ENCODE peak calls at places on chromosomes 7 and 10, in four cellular contexts. C, S, P and L are unnamed samples.
A peak's percentile ranks its signal among the peaks of the same experiment; 100 is the strongest.

GRCh38 chr7:81361769-81362168 is 408.1 kb downstream of the HGF start:
- DNase-seq in C (peak; percentile 46), S (no peak), P (no peak), L (no peak)

GRCh38 chr10:96565774-96566173 is 21.0 kb downstream of the TM9SF3 start:
- DNase-seq in C (peak; percentile 27), S (no peak), P (no peak), L (no peak)

GRCh38 chr10:131087464-131088215 is 223.9 kb downstream of the TCERG1L start:
- DNase-seq in C (no peak), S (no peak), P (no peak), L (no peak)

GRCh38 chr7:73703985-73704639 is 15.4 kb downstream of the STX1A start:
- DNase-seq in C (no peak), S (peak; percentile 84), P (no peak), L (peak; percentile 77)

GRCh38 chr7:131302876-131303707 is 24.6 kb upstream of the MKLN1 start:
- DNase-seq in C (no peak), S (peak; percentile 68), P (peak; percentile 58), L (peak; percentile 56)

GRCh38 chr10:109587366-109587765 is 335.9 kb downstream of the XPNPEP1 start:
- DNase-seq in C (no peak), S (no peak), P (no peak), L (no peak)

GRCh38 chr7:124462249-124462648 is 303.3 kb downstream of the GPR37 start:
- DNase-seq in C (peak; percentile 41), S (no peak), P (no peak), L (no peak)

GRCh38 chr10:110852255-110852896 is 19.4 kb upstream of the PDCD4 start:
- DNase-seq in C (no peak), S (no peak), P (peak; percentile 77), L (peak; percentile 29)

GRCh38 chr7:79245623-79246249 is 207.7 kb downstream of the MAGI2 start:
- DNase-seq in C (no peak), S (no peak), P (no peak), L (no peak)

GRCh38 chr10:31683682-31684081 is 244.9 kb downstream of the ARHGAP12 start:
- DNase-seq in C (no peak), S (peak; percentile 7), P (no peak), L (no peak)

GRCh38 chr10:19638173-19638872 is 177.9 kb upstream of the PLXDC2 start:
- DNase-seq in C (peak; percentile 86), S (peak; percentile 37), P (no peak), L (peak; percentile 54)

GRCh38 chr10:114822771-114823463 is 1.3 kb downstream of the FHIP2A start:
- DNase-seq in C (peak; percentile 51), S (peak; percentile 36), P (no peak), L (peak; percentile 60)

GRCh38 chr10:12513775-12514663 is 164.7 kb downstream of the CAMK1D start:
- DNase-seq in C (no peak), S (no peak), P (no peak), L (no peak)

GRCh38 chr7:151086802-151087246 is 549 bp downstream of the AGAP3 start:
- DNase-seq in C (no peak), S (no peak), P (peak; percentile 49), L (no peak)

GRCh38 chr10:80204193-80204714 is 1.1 kb downstream of the ANXA11 start:
- DNase-seq in C (no peak), S (peak; percentile 28), P (peak; percentile 55), L (peak; percentile 81)

GRCh38 chr7:31882187-31882586 is 188.0 kb downstream of the PDE1C start:
- DNase-seq in C (no peak), S (peak; percentile 41), P (no peak), L (no peak)

GRCh38 chr10:70212879-70213278 is 20.4 kb downstream of the PPA1 start:
- DNase-seq in C (no peak), S (no peak), P (no peak), L (no peak)

GRCh38 chr7:1354661-1355567 is 104.4 kb downstream of the MICALL2 start:
- DNase-seq in C (no peak), S (no peak), P (no peak), L (peak; percentile 53)

GRCh38 chr10:84012831-84013458 is 126.4 kb upstream of the GHITM start:
- DNase-seq in C (no peak), S (no peak), P (no peak), L (no peak)

GRCh38 chr10:103605359-103606156 is 112.1 kb downstream of the NEURL1 start:
- DNase-seq in C (no peak), S (peak; percentile 55), P (peak; percentile 41), L (peak; percentile 53)

GRCh38 chr10:5615263-5615820 is 51.1 kb downstream of the ASB13 start:
- DNase-seq in C (no peak), S (peak; percentile 69), P (no peak), L (no peak)

GRCh38 chr10:35172574-35172973 is 45.9 kb downstream of the CREM start:
- DNase-seq in C (no peak), S (no peak), P (no peak), L (no peak)

GRCh38 chr7:22944506-22944905 is 69.4 kb downstream of the HYCC1 start:
- DNase-seq in C (no peak), S (no peak), P (no peak), L (no peak)